ENCODE peak calls at places on chromosomes 7 and 10, in eight cellular contexts. H is stimulated activated CD4-positive, alpha-beta T cell treated with anti-CD3 and anti-CD28 coated beads, Interleukin-1b, Interleukin-23, amount 100 ng/mL, for 1 hour; M is bronchial epithelial cell; J is activated CD4-positive, CD25-positive, alpha-beta regulatory T cell; U is endodermal cell; K is posterior cingulate gyrus; B is EH; I is RPMI7951. T is an unnamed sample.

GRCh38 chr10:90218846-90219245 is 517.5 kb downstream of the KIF20B start:
- DNase-seq in H (no peak), M (peak; percentile 51), J (no peak), U (no peak), K (no peak), B (no peak), I (no peak), T (no peak)

GRCh38 chr7:54985405-54986360 is 33.1 kb upstream of the EGFR start:
- DNase-seq in H (no peak), M (peak; percentile 98), J (no peak), U (no peak), K (no peak), B (peak; percentile 96), I (peak; percentile 98), T (no peak)

GRCh38 chr10:131762789-131763696 is 137.8 kb upstream of the PPP2R2D start:
- DNase-seq in H (no peak), M (no peak), J (no peak), U (no peak), K (no peak), B (no peak), I (no peak), T (no peak)

GRCh38 chr7:69732203-69732602 is 133.9 kb downstream of the AUTS2 start:
- DNase-seq in H (no peak), M (peak; percentile 67), J (no peak), U (no peak), K (no peak), B (no peak), I (no peak), T (no peak)

GRCh38 chr7:136150311-136150710 is 173.2 kb upstream of the MTPN start:
- DNase-seq in H (no peak), M (no peak), J (no peak), U (no peak), K (no peak), B (no peak), I (peak; percentile 64), T (no peak)

GRCh38 chr10:31952066-31952465 is 23.4 kb upstream of the ARHGAP12 start:
- DNase-seq in H (no peak), M (no peak), J (no peak), U (no peak), K (no peak), B (peak; percentile 25), I (peak; percentile 71), T (no peak)

GRCh38 chr7:20787658-20788057 is 972 bp upstream of the SP8 start:
- DNase-seq in H (no peak), M (no peak), J (no peak), U (peak; percentile 63), K (no peak), B (no peak), I (no peak), T (no peak)

GRCh38 chr7:78134256-78134655 is 335.7 kb downstream of the PHTF2 start:
- DNase-seq in H (no peak), M (peak; percentile 52), J (no peak), U (no peak), K (no peak), B (peak; percentile 93), I (peak; percentile 83), T (peak; percentile 26)

GRCh38 chr10:11434323-11434722 is 177.1 kb downstream of the USP6NL start:
- DNase-seq in H (no peak), M (no peak), J (no peak), U (peak; percentile 65), K (no peak), B (peak; percentile 2), I (no peak), T (no peak)

GRCh38 chr7:154451480-154452457 is 399.6 kb downstream of the DPP6 start:
- DNase-seq in H (no peak), M (no peak), J (no peak), U (peak; percentile 60), K (peak; percentile 48), B (no peak), I (no peak), T (no peak)

GRCh38 chr7:127874049-127874636 is 157.1 kb downstream of the LRRC4 start:
- DNase-seq in H (no peak), M (no peak), J (no peak), U (no peak), K (no peak), B (no peak), I (no peak), T (no peak)

GRCh38 chr7:121558288-121558687 is 162.2 kb upstream of the FAM3C start:
- DNase-seq in H (no peak), M (no peak), J (no peak), U (no peak), K (no peak), B (no peak), I (peak; percentile 30), T (no peak)

GRCh38 chr10:97714401-97715258 is 1.1 kb downstream of the MARVELD1 start:
- DNase-seq in H (no peak), M (peak; percentile 75), J (no peak), U (peak; percentile 90), K (peak; percentile 28), B (peak; percentile 87), I (peak; percentile 89), T (peak; percentile 58)

GRCh38 chr10:100827819-100828743 is 82.7 kb downstream of the PAX2 start:
- DNase-seq in H (no peak), M (no peak), J (no peak), U (peak; percentile 89), K (no peak), B (peak; percentile 33), I (peak; percentile 21), T (peak; percentile 63)

GRCh38 chr7:96952974-96953391 is 52.4 kb upstream of the DLX6 start:
- DNase-seq in H (no peak), M (peak; percentile 82), J (no peak), U (no peak), K (no peak), B (peak; percentile 46), I (peak; percentile 9), T (no peak)

GRCh38 chr7:131424219-131424822 is 96.6 kb downstream of the MKLN1 start:
- DNase-seq in H (no peak), M (peak; percentile 43), J (no peak), U (no peak), K (no peak), B (peak; percentile 56), I (peak; percentile 47), T (no peak)

GRCh38 chr10:98425511-98426352 is 10.8 kb upstream of the PYROXD2 start:
- DNase-seq in H (no peak), M (peak; percentile 34), J (no peak), U (peak; percentile 91), K (no peak), B (peak; percentile 45), I (peak; percentile 19), T (peak; percentile 72)

GRCh38 chr7:88337556-88337955 is 30.9 kb upstream of the STEAP4 start:
- DNase-seq in H (no peak), M (peak; percentile 85), J (no peak), U (no peak), K (no peak), B (peak; percentile 32), I (peak; percentile 5), T (no peak)

GRCh38 chr10:132742837-132743194 is 43.1 kb downstream of the NKX6-2 start:
- DNase-seq in H (no peak), M (no peak), J (no peak), U (no peak), K (no peak), B (no peak), I (no peak), T (no peak)

GRCh38 chr10:84452006-84452405 is 123.6 kb downstream of the CCSER2 start:
- DNase-seq in H (no peak), M (no peak), J (no peak), U (no peak), K (no peak), B (peak; percentile 4), I (peak; percentile 5), T (no peak)

GRCh38 chr7:30352169-30352568 is 67.8 kb downstream of the ZNRF2 start:
- DNase-seq in H (no peak), M (no peak), J (no peak), U (no peak), K (no peak), B (no peak), I (no peak), T (no peak)

GRCh38 chr10:87817873-87818504 is at the start of gene ATAD1:
- DNase-seq in H (peak; percentile 73), M (peak; percentile 81), J (peak; percentile 74), U (peak; percentile 96), K (peak; percentile 82), B (peak; percentile 85), I (no peak), T (peak; percentile 54)

GRCh38 chr10:96413151-96413787 is 54.5 kb upstream of the OPALIN start:
- DNase-seq in H (no peak), M (no peak), J (no peak), U (peak; percentile 81), K (no peak), B (no peak), I (peak; percentile 14), T (no peak)

GRCh38 chr10:1706711-1707110 is 30.6 kb downstream of the ADARB2 start:
- DNase-seq in H (no peak), M (no peak), J (no peak), U (no peak), K (no peak), B (no peak), I (no peak), T (peak; percentile 35)

GRCh38 chr7:101816499-101817030 is 861 bp upstream of the CUX1 start:
- DNase-seq in H (no peak), M (no peak), J (no peak), U (peak; percentile 71), K (no peak), B (peak; percentile 59), I (peak; percentile 52), T (no peak)

GRCh38 chr7:140519007-140519399 is 39.7 kb upstream of the MKRN1 start:
- DNase-seq in H (no peak), M (no peak), J (no peak), U (peak; percentile 69), K (no peak), B (no peak), I (no peak), T (no peak)

GRCh38 chr10:3702056-3702546 is 82.9 kb downstream of the KLF6 start:
- DNase-seq in H (no peak), M (no peak), J (no peak), U (no peak), K (no peak), B (no peak), I (no peak), T (no peak)

GRCh38 chr7:38382627-38383026 is 109.2 kb upstream of the TARP start:
- DNase-seq in H (no peak), M (peak; percentile 17), J (no peak), U (no peak), K (no peak), B (peak; percentile 80), I (peak; percentile 46), T (no peak)

GRCh38 chr7:42065942-42066341 is 171.1 kb downstream of the GLI3 start:
- DNase-seq in H (no peak), M (no peak), J (no peak), U (no peak), K (no peak), B (peak; percentile 19), I (peak; percentile 44), T (no peak)

GRCh38 chr10:27658788-27659187 is 86.8 kb downstream of the MKX start:
- DNase-seq in H (no peak), M (peak; percentile 76), J (no peak), U (no peak), K (no peak), B (peak; percentile 58), I (no peak), T (no peak)

GRCh38 chr7:2037805-2038635 is 194.7 kb downstream of the MAD1L1 start:
- DNase-seq in H (no peak), M (no peak), J (no peak), U (no peak), K (peak; percentile 16), B (peak; percentile 62), I (no peak), T (no peak)

GRCh38 chr7:14495633-14496032 is 406.9 kb downstream of the DGKB start:
- DNase-seq in H (no peak), M (no peak), J (no peak), U (no peak), K (no peak), B (no peak), I (no peak), T (no peak)

T was measured in GM12891.